ENCODE peak calls at places on chromosomes 16 and 17, in five cellular contexts. A is heart right ventricle; I is psoas muscle; C is GM23248; B is CD4-positive, CD25-positive, alpha-beta regulatory T cell. Y is an unnamed sample.

GRCh38 chr17:10681866-10682446 is 15.4 kb downstream of the SCO1 start:
- DNase-seq in A (no peak), I (no peak), C (peak; percentile 47), B (no peak), Y (no peak)

GRCh38 chr16:77674888-77675287 is 47.4 kb upstream of the NUDT7 start:
- DNase-seq in A (no peak), I (no peak), C (peak; percentile 71), B (no peak), Y (no peak)

GRCh38 chr17:37671028-37671812 is 28.0 kb upstream of the DDX52 start:
- DNase-seq in A (no peak), I (no peak), C (no peak), B (no peak), Y (no peak)

GRCh38 chr17:82596316-82596715 is 51.9 kb downstream of the WDR45B start:
- DNase-seq in A (no peak), I (no peak), C (no peak), B (no peak), Y (no peak)

GRCh38 chr16:31092330-31092729 is 2.3 kb downstream of the VKORC1 start:
- DNase-seq in A (no peak), I (no peak), C (peak; percentile 98), B (no peak), Y (no peak)

GRCh38 chr17:83046759-83047478 is 32.5 kb upstream of the METRNL start:
- DNase-seq in A (no peak), I (no peak), C (no peak), B (no peak), Y (no peak)

GRCh38 chr16:7313170-7313569 is 19.5 kb upstream of the RBFOX1 start:
- DNase-seq in A (no peak), I (no peak), C (peak; percentile 7), B (no peak), Y (no peak)

GRCh38 chr17:37293770-37294169 is 82.0 kb upstream of the C17orf78 start:
- DNase-seq in A (no peak), I (no peak), C (no peak), B (no peak), Y (no peak)

GRCh38 chr16:24734382-24734781 is 4.9 kb downstream of the TNRC6A start:
- DNase-seq in A (no peak), I (no peak), C (peak; percentile 54), B (no peak), Y (no peak)

GRCh38 chr16:74275031-74275636 is 21.5 kb upstream of the PSMD7 start:
- DNase-seq in A (no peak), I (no peak), C (peak; percentile 43), B (peak; percentile 30), Y (no peak)

GRCh38 chr17:44558349-44559287 is 1.3 kb downstream of the FZD2 start:
- DNase-seq in A (no peak), I (no peak), C (no peak), B (peak; percentile 3), Y (no peak)

GRCh38 chr17:57549996-57550395 is 195.1 kb downstream of the CCDC182 start:
- DNase-seq in A (no peak), I (no peak), C (no peak), B (no peak), Y (no peak)

GRCh38 chr16:25073849-25074248 is 37.7 kb upstream of the LCMT1 start:
- DNase-seq in A (no peak), I (no peak), C (no peak), B (no peak), Y (no peak)

GRCh38 chr16:1367486-1368174 is 15.9 kb downstream of the GNPTG start:
- DNase-seq in A (no peak), I (no peak), C (no peak), B (no peak), Y (no peak)

GRCh38 chr17:68600123-68600880 is 865 bp downstream of the FAM20A start:
- DNase-seq in A (peak; percentile 55), I (peak; percentile 50), C (peak; percentile 59), B (no peak), Y (no peak)

GRCh38 chr16:67490330-67491096 is 7.2 kb upstream of the AGRP start:
- DNase-seq in A (no peak), I (no peak), C (peak; percentile 80), B (no peak), Y (no peak)

GRCh38 chr17:73820686-73821448 is 176.6 kb upstream of the SDK2 start:
- DNase-seq in A (no peak), I (no peak), C (peak; percentile 48), B (no peak), Y (no peak)

GRCh38 chr17:65588194-65588808 is 26.9 kb upstream of the AXIN2 start:
- DNase-seq in A (peak; percentile 43), I (no peak), C (no peak), B (peak; percentile 24), Y (no peak)

GRCh38 chr16:57798953-57799618 is 3.2 kb downstream of the KIFC3 start:
- DNase-seq in A (no peak), I (no peak), C (no peak), B (no peak), Y (no peak)
- H3K4me1 ChIP-seq in A (peaks cover 81% of the 10 kb centered on the region), I (peaks cover 60% of the 10 kb centered on the region), C (peaks cover 22% of the 10 kb centered on the region), B (peaks cover 5% of the 10 kb centered on the region), Y (no peaks in the 10 kb centered on the region)

GRCh38 chr17:77957869-77958715 is at the start of gene TNRC6C:
- DNase-seq in A (peak; percentile 100), I (peak; percentile 100), C (peak; percentile 100), B (peak; percentile 99), Y (peak; percentile 94)
- H3K27ac ChIP-seq in A (peak within 1 kb of the TSS; percentile 81), I (peak within 1 kb of the TSS; percentile 84), C (no peak within 1 kb of the TSS), B (peak within 1 kb of the TSS; percentile 72), Y (no peak within 1 kb of the TSS)

GRCh38 chr16:85248857-85249256 is 136.6 kb upstream of the CIBAR2 start:
- DNase-seq in A (no peak), I (no peak), C (no peak), B (no peak), Y (no peak)

GRCh38 chr16:85251225-85251760 is 139.0 kb upstream of the CIBAR2 start:
- DNase-seq in A (no peak), I (no peak), C (no peak), B (no peak), Y (no peak)

GRCh38 chr16:85249418-85249817 is 137.1 kb upstream of the CIBAR2 start:
- DNase-seq in A (peak; percentile 46), I (peak; percentile 46), C (no peak), B (no peak), Y (no peak)

GRCh38 chr16:85250609-85251223 is 138.4 kb upstream of the CIBAR2 start:
- DNase-seq in A (no peak), I (no peak), C (peak; percentile 24), B (no peak), Y (no peak)

DNA sequence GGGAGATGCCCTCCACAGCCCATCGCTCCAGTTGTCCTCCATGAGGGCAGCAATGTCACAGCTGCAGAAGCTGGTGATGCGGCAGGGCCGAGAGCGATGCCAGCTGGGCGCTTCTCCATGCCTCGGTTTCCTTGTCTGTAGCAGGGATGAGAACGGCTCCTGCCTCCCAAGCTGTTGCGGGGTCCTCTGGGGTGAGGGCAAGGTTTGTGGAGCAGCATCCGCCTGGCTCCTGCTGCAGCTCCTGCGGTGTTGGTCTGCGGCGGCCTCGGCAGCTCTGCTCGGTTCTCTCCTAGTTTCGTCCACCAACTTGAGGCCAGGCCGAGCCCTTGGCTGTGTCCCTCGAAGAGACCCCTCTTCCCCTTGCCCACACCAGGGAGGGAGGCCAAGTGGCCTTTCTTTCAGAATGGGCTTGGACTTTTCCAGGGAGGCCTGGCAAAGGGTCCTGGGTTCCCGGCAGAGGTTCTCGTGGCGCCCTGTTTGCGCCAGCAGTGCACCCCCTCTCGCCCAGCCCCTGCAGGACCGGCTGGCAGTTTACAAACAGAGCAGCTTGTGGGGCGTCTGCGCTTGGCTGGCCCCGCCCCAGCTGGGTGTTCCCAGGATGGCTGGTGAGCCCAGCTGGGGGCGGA is 137.7 kb upstream of the CIBAR2 start:
- DNase-seq in A (no peak), I (no peak), C (no peak), B (no peak), Y (no peak)
- H3K4me1 ChIP-seq in A (no peaks in the 10 kb centered on the region), I (peaks cover 14% of the 10 kb centered on the region), C (no peaks in the 10 kb centered on the region), B (no peaks in the 10 kb centered on the region), Y (no peaks in the 10 kb centered on the region)

DNA sequence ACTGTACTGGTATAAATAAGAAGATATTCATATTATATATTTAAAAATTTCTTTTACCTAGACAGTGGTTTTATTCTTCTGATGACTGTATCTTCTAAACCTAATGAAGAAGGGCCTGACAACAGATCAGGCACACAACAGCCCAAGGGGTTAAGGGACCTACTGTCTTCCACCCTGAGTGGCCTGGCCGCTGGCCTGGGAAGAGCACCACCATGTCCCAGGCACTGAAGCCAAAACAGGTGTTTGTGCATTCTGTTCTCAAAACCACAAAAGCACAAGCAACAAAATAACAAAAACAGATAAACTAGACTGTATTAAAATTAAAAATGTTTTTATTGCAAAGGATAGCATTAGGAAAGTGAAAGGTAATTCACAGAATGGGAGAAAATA is 9.1 kb upstream of the PECAM1 start:
- DNase-seq in A (no peak), I (no peak), C (no peak), B (no peak), Y (no peak)
- H3K27ac ChIP-seq in A (no peak overlapping the region), I (no peak overlapping the region), C (no peak overlapping the region), B (no peak overlapping the region), Y (no peak overlapping the region)

GRCh38 chr17:39638317-39638716 is 1.4 kb downstream of the STARD3 start:
- DNase-seq in A (no peak), I (no peak), C (no peak), B (no peak), Y (no peak)
- H3K4me1 ChIP-seq in A (peaks cover 62% of the 10 kb centered on the region), I (peaks cover 52% of the 10 kb centered on the region), C (peaks cover 23% of the 10 kb centered on the region), B (peaks cover 62% of the 10 kb centered on the region), Y (peaks cover 6% of the 10 kb centered on the region)

GRCh38 chr17:80393961-80394360 is 21.0 kb upstream of the ENDOV start:
- DNase-seq in A (no peak), I (no peak), C (no peak), B (no peak), Y (no peak)

GRCh38 chr17:80396680-80397387 is 18.1 kb upstream of the ENDOV start:
- DNase-seq in A (no peak), I (no peak), C (no peak), B (peak; percentile 32), Y (no peak)

GRCh38 chr17:80395402-80396151 is 19.4 kb upstream of the ENDOV start:
- DNase-seq in A (no peak), I (no peak), C (peak; percentile 11), B (no peak), Y (no peak)

GRCh38 chr17:80393491-80393890 is 21.5 kb upstream of the ENDOV start:
- DNase-seq in A (no peak), I (no peak), C (no peak), B (no peak), Y (peak; percentile 38)

GRCh38 chr17:80394629-80395216 is 20.2 kb upstream of the ENDOV start:
- DNase-seq in A (no peak), I (no peak), C (no peak), B (no peak), Y (no peak)
- H3K27ac ChIP-seq in A (no peak overlapping the region), I (no peak overlapping the region), C (no peak overlapping the region), B (no peak overlapping the region), Y (no peak overlapping the region)

DNA sequence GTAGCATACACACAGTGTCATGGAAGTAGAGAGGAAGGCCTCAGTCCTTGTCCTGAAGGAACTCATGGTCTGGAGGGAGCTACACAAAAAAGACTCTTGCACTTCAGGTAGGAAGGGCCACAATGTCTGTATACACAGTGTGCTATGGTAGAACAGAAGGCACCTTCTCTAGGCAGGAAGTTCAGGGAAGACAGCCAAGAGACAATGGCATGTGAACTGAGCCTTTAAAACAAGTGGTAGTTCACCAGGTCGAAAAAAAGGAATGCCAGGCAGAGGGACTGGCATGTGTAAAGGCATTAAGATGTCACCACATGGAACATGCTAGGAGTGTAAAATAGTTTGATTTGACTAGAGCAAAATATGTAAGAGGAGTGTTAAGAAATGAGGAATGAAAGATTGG is 9.7 kb downstream of the GNAO1 start:
- DNase-seq in A (no peak), I (no peak), C (no peak), B (no peak), Y (no peak)
- H3K4me1 ChIP-seq in A (peaks cover 16% of the 10 kb centered on the region), I (no peaks in the 10 kb centered on the region), C (no peaks in the 10 kb centered on the region), B (no peaks in the 10 kb centered on the region), Y (no peaks in the 10 kb centered on the region)

Y was measured in foreskin keratinocyte.